ENCODE peak calls at places on chromosomes 12 and 14, in seven cellular contexts. Z, N, B, R, G, A and L are unnamed samples.
A peak's percentile ranks its signal among the peaks of the same experiment; 100 is the strongest.

GRCh38 chr12:8052679-8053078 is 13.5 kb downstream of the C3AR1 start:
- DNase-seq in Z (no peak), N (no peak), B (no peak), R (no peak), G (no peak), A (no peak), L (no peak)

GRCh38 chr14:94864421-94865195 is 94.7 kb upstream of the GSC start:
- DNase-seq in Z (no peak), N (no peak), B (no peak), R (no peak), G (no peak), A (no peak), L (peak; percentile 15)

GRCh38 chr12:126337556-126337955 is 1272.3 kb downstream of the AACS start:
- DNase-seq in Z (no peak), N (no peak), B (no peak), R (peak; percentile 77), G (no peak), A (no peak), L (no peak)

GRCh38 chr12:110694330-110694891 is 5.5 kb upstream of the HVCN1 start:
- DNase-seq in Z (no peak), N (no peak), B (no peak), R (no peak), G (no peak), A (no peak), L (peak; percentile 54)

GRCh38 chr12:116637589-116638165 is 78.5 kb downstream of the MAP1LC3B2 start:
- DNase-seq in Z (no peak), N (no peak), B (no peak), R (no peak), G (no peak), A (no peak), L (no peak)

GRCh38 chr12:65707051-65707450 is 117.2 kb upstream of the HMGA2 start:
- DNase-seq in Z (no peak), N (no peak), B (no peak), R (no peak), G (no peak), A (no peak), L (no peak)

GRCh38 chr14:28875937-28876910 is 109.6 kb downstream of the FOXG1 start:
- DNase-seq in Z (no peak), N (peak; percentile 2), B (no peak), R (no peak), G (no peak), A (no peak), L (peak; percentile 70)

GRCh38 chr14:105220699-105221597 is 27.4 kb upstream of the BTBD6 start:
- DNase-seq in Z (no peak), N (no peak), B (no peak), R (no peak), G (no peak), A (no peak), L (no peak)

GRCh38 chr12:6868211-6869048 is 1.1 kb downstream of the TPI1 start:
- DNase-seq in Z (no peak), N (no peak), B (no peak), R (peak; percentile 50), G (no peak), A (no peak), L (no peak)

GRCh38 chr12:102970780-102971179 is 13.3 kb downstream of the ASCL1 start:
- DNase-seq in Z (no peak), N (no peak), B (no peak), R (no peak), G (no peak), A (no peak), L (peak; percentile 46)

GRCh38 chr14:74368441-74368840 is 20.2 kb downstream of the VRTN start:
- DNase-seq in Z (no peak), N (no peak), B (no peak), R (no peak), G (no peak), A (no peak), L (no peak)

GRCh38 chr12:93979189-93979588 is 169.2 kb upstream of the PLXNC1 start:
- DNase-seq in Z (no peak), N (peak; percentile 35), B (no peak), R (peak; percentile 73), G (no peak), A (no peak), L (no peak)

GRCh38 chr12:15756822-15757221 is 32.4 kb downstream of the EPS8 start:
- DNase-seq in Z (peak; percentile 79), N (no peak), B (no peak), R (peak; percentile 71), G (no peak), A (no peak), L (no peak)

GRCh38 chr14:94649543-94650443 is 37.6 kb downstream of the SERPINA3 start:
- DNase-seq in Z (no peak), N (no peak), B (no peak), R (no peak), G (no peak), A (no peak), L (no peak)

DNA sequence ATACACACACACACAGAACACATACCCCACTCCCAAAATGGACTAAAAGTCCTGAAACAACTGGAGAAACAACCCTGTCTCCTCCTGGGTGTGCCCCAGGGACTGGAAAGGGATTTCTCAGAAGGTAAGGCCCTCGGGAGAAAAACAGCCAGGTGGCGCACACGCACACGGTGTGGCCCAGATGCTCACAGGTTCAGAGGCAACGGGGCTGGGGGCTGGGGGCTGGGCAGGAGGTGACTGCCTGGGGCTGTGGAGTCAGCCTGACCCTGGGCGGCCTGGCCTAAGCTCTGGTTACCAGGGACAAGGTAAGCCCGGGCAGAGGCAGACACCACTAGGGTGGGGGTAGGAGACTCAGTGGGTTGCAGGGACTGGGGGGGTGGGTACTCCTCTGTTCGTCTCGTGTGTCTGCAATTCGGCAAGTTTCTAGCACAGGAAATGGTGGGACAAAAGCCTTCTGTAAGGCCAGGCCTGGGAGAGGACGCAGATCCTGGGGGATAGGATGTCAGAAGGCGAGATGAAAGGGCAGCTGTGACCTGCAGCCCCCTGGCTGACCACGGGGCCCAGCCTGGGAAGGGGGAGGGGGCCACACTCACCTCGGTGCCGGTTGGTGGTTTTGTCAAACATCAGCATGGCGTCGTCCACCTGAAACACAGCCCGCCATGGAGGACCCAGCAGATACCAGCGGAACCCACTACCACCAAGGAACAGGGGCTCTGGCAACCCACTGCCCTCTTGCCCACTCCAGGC is 10.4 kb downstream of the MSI1 start:
- DNase-seq in Z (no peak), N (no peak), B (peak; percentile 41), R (no peak), G (no peak), A (no peak), L (peak; percentile 93)
- TF ChIP-seq CTCF in Z (no peak), N (no peak), B (no peak), R (no peak), G (no peak), A (no peak), L (peak; percentile 65)

DNA sequence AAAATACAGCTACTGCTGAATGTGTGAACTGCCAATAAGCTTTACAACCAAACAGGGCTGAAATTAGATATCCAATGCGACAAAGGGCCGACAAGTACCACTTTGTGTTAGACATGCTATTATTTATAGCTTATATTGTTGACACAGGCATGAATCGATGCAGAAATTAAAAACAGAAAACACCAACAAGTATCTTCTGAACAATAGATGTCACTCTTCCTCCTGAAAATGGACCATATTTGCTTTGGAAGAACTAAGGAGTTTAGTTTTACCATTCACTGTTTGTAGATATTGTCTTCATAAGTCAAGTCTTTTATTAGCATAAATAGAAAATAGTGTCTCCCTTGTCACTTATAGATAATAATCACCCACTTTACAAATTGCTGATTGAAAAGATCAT is 86.5 kb downstream of the LRIG3 start:
- DNase-seq in Z (no peak), N (no peak), B (no peak), R (peak; percentile 10), G (no peak), A (no peak), L (no peak)
- TF ChIP-seq CTCF in Z (peak; percentile 18), N (no peak), B (no peak), R (no peak), G (no peak), A (no peak), L (no peak)

DNA sequence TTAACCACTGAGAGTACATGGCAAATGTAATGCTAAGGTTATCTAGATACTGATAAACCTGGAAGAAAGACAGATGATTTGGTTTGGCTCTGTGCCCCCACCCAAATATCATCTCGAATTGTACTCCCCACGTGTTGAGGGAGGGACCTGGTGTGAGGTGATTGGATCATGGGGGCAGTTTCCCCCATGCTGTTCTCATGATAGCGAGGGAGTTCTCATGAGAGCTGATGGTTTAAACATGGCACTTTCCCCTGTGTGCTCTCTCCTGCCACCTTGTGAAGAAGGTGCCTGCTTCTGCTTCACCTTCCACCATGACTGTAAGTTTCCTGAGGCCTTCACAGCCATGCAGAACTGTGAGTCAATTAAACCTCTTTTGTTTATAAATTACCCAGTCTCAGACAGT is 14.2 kb downstream of the NOXRED1 start:
- DNase-seq in Z (no peak), N (peak; percentile 12), B (no peak), R (peak; percentile 16), G (no peak), A (no peak), L (peak; percentile 36)
- TF ChIP-seq CTCF in Z (no peak), N (no peak), B (peak; percentile 45), R (peak; percentile 20), G (peak; percentile 40), A (no peak), L (peak; percentile 48)

GRCh38 chr14:72907886-72908285 is 14.0 kb upstream of the DPF3 start:
- DNase-seq in Z (peak; percentile 48), N (no peak), B (no peak), R (peak; percentile 70), G (no peak), A (no peak), L (no peak)
- TF ChIP-seq CTCF in Z (no peak), N (no peak), B (no peak), R (no peak), G (no peak), A (no peak), L (no peak)

GRCh38 chr14:47539065-47539464 is 136.3 kb downstream of the MDGA2 start:
- DNase-seq in Z (no peak), N (peak; percentile 29), B (no peak), R (no peak), G (no peak), A (no peak), L (peak; percentile 13)
- TF ChIP-seq CTCF in Z (no peak), N (peak; percentile 17), B (peak; percentile 66), R (no peak), G (peak; percentile 52), A (no peak), L (peak; percentile 45)

DNA sequence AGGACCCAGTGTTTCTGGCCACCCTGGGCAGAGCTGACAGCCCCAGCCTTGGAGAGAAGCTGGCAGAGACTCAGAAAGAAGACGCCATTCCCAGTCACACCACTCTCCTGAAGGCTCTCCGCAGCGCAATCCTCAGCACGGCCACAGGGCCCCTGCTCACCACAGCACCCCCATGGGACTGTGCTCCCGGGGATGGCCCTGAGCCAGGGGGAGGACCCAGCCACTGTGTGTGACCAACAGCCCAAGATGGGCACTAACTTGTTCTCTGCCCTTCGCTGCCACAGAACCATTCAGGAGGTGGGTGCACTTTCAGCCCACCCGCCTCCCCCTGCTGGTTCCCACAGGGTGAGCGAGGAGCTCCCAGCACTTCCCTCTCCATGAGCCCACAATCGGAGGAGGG is 57.1 kb downstream of the CCNK start:
- DNase-seq in Z (no peak), N (no peak), B (no peak), R (no peak), G (no peak), A (no peak), L (no peak)
- TF ChIP-seq CTCF in Z (no peak), N (peak; percentile 12), B (peak; percentile 36), R (peak; percentile 16), G (peak; percentile 34), A (no peak), L (peak; percentile 47)